ENCODE peak calls at places on chromosome 9, in four cellular contexts. One of them, this sample, is unnamed.

GRCh38 chr9:4548796-4549725 is 58.8 kb downstream of the SLC1A1 start:
- DNase-seq in ELR: peak
- DNase-seq in fibroblast of lung: no peak
- DNase-seq in HAP-1: peak
- DNase-seq in this sample: peak

GRCh38 chr9:89622933-89623861 is 18.4 kb downstream of the GADD45G start:
- DNase-seq in ELR: no peak
- DNase-seq in fibroblast of lung: no peak
- DNase-seq in HAP-1: no peak
- DNase-seq in this sample: no peak

GRCh38 chr9:90086076-90086475 is 481.3 kb downstream of the GADD45G start:
- DNase-seq in ELR: no peak
- DNase-seq in fibroblast of lung: no peak
- DNase-seq in HAP-1: peak
- DNase-seq in this sample: no peak

GRCh38 chr9:130226112-130226511 is 39.4 kb upstream of the HMCN2 start:
- DNase-seq in ELR: no peak
- DNase-seq in fibroblast of lung: no peak
- DNase-seq in HAP-1: no peak
- DNase-seq in this sample: no peak

GRCh38 chr9:11558043-11558442 is 945.2 kb upstream of the PTPRD start:
- DNase-seq in ELR: no peak
- DNase-seq in fibroblast of lung: no peak
- DNase-seq in HAP-1: no peak
- DNase-seq in this sample: no peak

GRCh38 chr9:17630531-17630949 is 51.7 kb downstream of the SH3GL2 start:
- DNase-seq in ELR: no peak
- DNase-seq in fibroblast of lung: no peak
- DNase-seq in HAP-1: no peak
- DNase-seq in this sample: no peak

GRCh38 chr9:37730840-37731239 is 22.8 kb upstream of the TRMT10B start:
- DNase-seq in ELR: no peak
- DNase-seq in fibroblast of lung: no peak
- DNase-seq in HAP-1: no peak
- DNase-seq in this sample: no peak

GRCh38 chr9:7003876-7004275 is 246.1 kb downstream of the KDM4C start:
- DNase-seq in ELR: no peak
- DNase-seq in fibroblast of lung: no peak
- DNase-seq in HAP-1: no peak
- DNase-seq in this sample: no peak

GRCh38 chr9:126621919-126622735 is 8.4 kb downstream of the LMX1B start:
- DNase-seq in ELR: no peak
- DNase-seq in fibroblast of lung: no peak
- DNase-seq in HAP-1: no peak
- DNase-seq in this sample: no peak

GRCh38 chr9:126745574-126746411 is 59.0 kb upstream of the ZBTB43 start:
- DNase-seq in ELR: no peak
- DNase-seq in fibroblast of lung: no peak
- DNase-seq in HAP-1: no peak
- DNase-seq in this sample: no peak

GRCh38 chr9:78612089-78612488 is 315.2 kb downstream of the PSAT1 start:
- DNase-seq in ELR: peak
- DNase-seq in fibroblast of lung: peak
- DNase-seq in HAP-1: no peak
- DNase-seq in this sample: no peak

GRCh38 chr9:131591845-131592208 is 46.5 kb downstream of the PRRT1B start:
- DNase-seq in ELR: no peak
- DNase-seq in fibroblast of lung: no peak
- DNase-seq in HAP-1: no peak
- DNase-seq in this sample: no peak

GRCh38 chr9:114745108-114745848 is 60.6 kb downstream of the TNFSF15 start:
- DNase-seq in ELR: no peak
- DNase-seq in fibroblast of lung: peak
- DNase-seq in HAP-1: no peak
- DNase-seq in this sample: no peak

GRCh38 chr9:96006961-96007360 is 131.5 kb downstream of the ERCC6L2 start:
- DNase-seq in ELR: peak
- DNase-seq in fibroblast of lung: peak
- DNase-seq in HAP-1: no peak
- DNase-seq in this sample: no peak

GRCh38 chr9:75447281-75447680 is 359.0 kb downstream of the OSTF1 start:
- DNase-seq in ELR: no peak
- DNase-seq in fibroblast of lung: no peak
- DNase-seq in HAP-1: no peak
- DNase-seq in this sample: no peak

GRCh38 chr9:5557606-5558587 is 47.6 kb downstream of the PDCD1LG2 start:
- DNase-seq in ELR: no peak
- DNase-seq in fibroblast of lung: peak
- DNase-seq in HAP-1: no peak
- DNase-seq in this sample: no peak

GRCh38 chr9:92154016-92154415 is 38.8 kb upstream of the SPTLC1 start:
- DNase-seq in ELR: no peak
- DNase-seq in fibroblast of lung: no peak
- DNase-seq in HAP-1: no peak
- DNase-seq in this sample: no peak